ENCODE peak calls at places on chromosomes 11 and 22, in ten cellular contexts. Q is AG04450, A is pancreas, V is esophagus muscularis mucosa, W is OCI-LY7, C is cardiac muscle cell, Y is sigmoid colon, R is PC-3, N is K562, B is aorta. G is an unnamed sample.
A peak's percentile ranks its signal among the peaks of the same experiment; 100 is the strongest.

GRCh38 chr11:124670732-124671131 is 2.8 kb downstream of the SIAE start:
- DNase-seq in R (peak; percentile 28), V (no peak), A (no peak), B (no peak), N (no peak), W (peak; percentile 51), Y (no peak), Q (no peak), C (peak; percentile 62), G (no peak)

GRCh38 chr22:35399114-35399677 is 744 bp upstream of the MCM5 start:
- DNase-seq in A (no peak), V (no peak), W (peak; percentile 47), C (no peak), R (no peak), B (no peak), Q (no peak), N (no peak), Y (no peak), G (no peak)

GRCh38 chr11:112579282-112579681 is 318.6 kb upstream of the PLET1 start:
- DNase-seq in Q (no peak), W (no peak), A (no peak), C (no peak), R (no peak), Y (no peak), B (no peak), N (no peak), V (peak; percentile 77), G (no peak)

GRCh38 chr11:47393163-47394049 is 15.0 kb upstream of the SLC39A13 start:
- DNase-seq in R (no peak), N (peak; percentile 54), C (peak; percentile 41), Q (peak; percentile 53), Y (peak; percentile 78), B (no peak), A (no peak), V (no peak), W (no peak), G (no peak)

GRCh38 chr11:33953289-33953688 is 61.4 kb upstream of the LMO2 start:
- DNase-seq in R (peak; percentile 36), N (no peak), C (no peak), Y (no peak), B (no peak), V (no peak), W (no peak), A (no peak), Q (no peak), G (no peak)

GRCh38 chr11:3914807-3915206 is 59.3 kb downstream of the STIM1 start:
- DNase-seq in V (no peak), Y (no peak), Q (no peak), N (no peak), W (no peak), B (no peak), R (peak; percentile 23), C (peak; percentile 38), A (no peak), G (no peak)

GRCh38 chr11:104522650-104523049 is 358.7 kb upstream of the PDGFD start:
- DNase-seq in A (peak; percentile 13), Q (peak; percentile 13), C (peak; percentile 33), R (no peak), N (no peak), Y (no peak), V (no peak), B (no peak), W (no peak), G (no peak)

GRCh38 chr11:113974741-113975470 is at the start of gene HTR3A:
- DNase-seq in N (peak; percentile 58), Q (no peak), A (peak; percentile 93), W (no peak), Y (no peak), R (peak; percentile 52), C (peak; percentile 52), B (peak; percentile 78), V (no peak), G (no peak)

DNA sequence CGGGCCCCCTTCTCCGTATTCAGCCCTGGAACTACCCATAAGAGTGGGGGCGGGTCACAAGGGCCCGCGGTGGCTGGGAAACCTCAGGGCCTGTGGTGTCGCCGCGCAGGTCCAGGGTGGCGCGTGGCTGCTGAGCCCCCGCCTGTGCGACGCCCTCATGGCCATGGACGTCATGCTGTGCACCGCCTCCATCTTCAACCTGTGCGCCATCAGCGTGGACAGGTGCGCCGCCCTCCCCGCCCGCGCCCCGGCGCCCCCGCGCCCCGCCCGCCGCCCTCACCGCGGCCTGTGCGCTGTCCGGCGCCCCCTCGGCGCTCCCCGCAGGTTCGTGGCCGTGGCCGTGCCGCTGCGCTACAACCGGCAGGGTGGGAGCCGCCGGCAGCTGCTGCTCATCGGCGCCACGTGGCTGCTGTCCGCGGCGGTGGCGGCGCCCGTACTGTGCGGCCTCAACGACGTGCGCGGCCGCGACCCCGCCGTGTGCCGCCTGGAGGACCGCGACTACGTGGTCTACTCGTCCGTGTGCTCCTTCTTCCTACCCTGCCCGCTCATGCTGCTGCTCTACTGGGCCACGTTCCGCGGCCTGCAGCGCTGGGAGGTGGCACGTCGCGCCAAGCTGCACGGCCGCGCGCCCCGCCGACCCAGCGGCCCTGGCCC is 2.4 kb downstream of the DRD4 start:
- DNase-seq in Q (no peak), W (no peak), C (no peak), V (no peak), N (no peak), B (no peak), R (no peak), Y (no peak), A (no peak), G (no peak)
- H3K4me3 ChIP-seq in Q (no peak overlapping the region), W (no peak overlapping the region), C (no peak overlapping the region), V (no peak overlapping the region), N (no peak overlapping the region), B (no peak overlapping the region), R (no peak overlapping the region), Y (no peak overlapping the region), A (no peak overlapping the region), G (no peak overlapping the region)

GRCh38 chr22:21585389-21585788 is 17.9 kb downstream of the UBE2L3 start:
- DNase-seq in Q (no peak), A (no peak), C (no peak), V (no peak), W (no peak), N (no peak), R (no peak), B (no peak), Y (no peak), G (no peak)

GRCh38 chr22:21591695-21592094 is 24.2 kb downstream of the UBE2L3 start:
- DNase-seq in V (no peak), A (peak; percentile 35), N (no peak), R (peak; percentile 26), C (no peak), Q (no peak), Y (no peak), W (no peak), B (peak; percentile 84), G (no peak)

GRCh38 chr22:21589415-21589814 is 21.9 kb downstream of the UBE2L3 start:
- DNase-seq in A (no peak), W (no peak), V (no peak), N (no peak), R (no peak), Q (no peak), B (no peak), C (no peak), Y (no peak), G (no peak)

GRCh38 chr22:21590809-21591641 is 23.5 kb downstream of the UBE2L3 start:
- DNase-seq in Y (no peak), V (no peak), A (no peak), N (no peak), Q (no peak), R (no peak), W (peak; percentile 90), B (no peak), C (no peak), G (no peak)

DNA sequence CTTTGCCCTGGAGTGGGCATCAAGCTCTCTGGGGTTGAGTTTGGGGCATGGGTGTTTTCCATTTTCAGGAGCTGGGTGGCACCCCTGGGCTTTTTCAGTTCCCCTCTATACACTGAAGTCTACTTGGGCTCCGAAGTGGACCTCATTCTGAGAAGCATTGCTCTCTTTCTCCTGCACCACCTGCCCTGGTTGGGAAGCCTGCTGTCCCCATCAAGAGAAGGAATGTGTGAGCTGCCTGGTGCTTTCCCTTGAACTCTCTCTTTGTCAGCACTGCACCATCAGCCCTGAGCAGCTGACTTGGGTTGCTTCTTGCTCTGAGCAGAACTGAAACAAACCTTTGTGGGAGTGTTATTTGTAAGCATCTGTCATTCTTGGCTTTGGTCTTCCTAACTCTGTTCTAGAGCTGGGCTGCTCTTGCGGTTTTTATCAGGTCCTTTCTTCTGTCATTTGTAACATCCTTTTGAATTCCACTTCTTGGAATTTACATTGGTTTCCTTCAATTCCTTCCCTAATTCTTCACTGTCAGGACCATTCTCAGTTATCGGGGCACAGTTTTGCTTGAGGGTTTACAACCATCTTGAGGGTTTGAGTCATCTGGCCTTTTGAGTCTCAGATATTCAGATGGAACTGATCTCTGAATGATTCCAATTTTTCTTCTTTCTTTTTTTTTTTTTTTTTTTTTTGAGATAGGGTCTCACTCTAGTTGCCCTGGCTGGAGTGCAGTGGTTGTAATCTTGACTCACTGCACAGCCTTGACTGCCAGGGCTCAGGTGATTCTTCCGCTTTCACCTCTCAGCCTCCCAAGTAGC is 20.5 kb downstream of the UBE2L3 start:
- DNase-seq in B (no peak), Q (peak; percentile 45), C (peak; percentile 46), V (no peak), R (no peak), A (no peak), Y (no peak), N (peak; percentile 74), W (peak; percentile 76), G (no peak)
- H3K4me3 ChIP-seq in B (no peak overlapping the region), Q (no peak overlapping the region), C (no peak overlapping the region), V (no peak overlapping the region), R (no peak overlapping the region), A (no peak overlapping the region), Y (no peak overlapping the region), N (no peak overlapping the region), W (peak overlapping the region; percentile 35), G (no peak overlapping the region)

DNA sequence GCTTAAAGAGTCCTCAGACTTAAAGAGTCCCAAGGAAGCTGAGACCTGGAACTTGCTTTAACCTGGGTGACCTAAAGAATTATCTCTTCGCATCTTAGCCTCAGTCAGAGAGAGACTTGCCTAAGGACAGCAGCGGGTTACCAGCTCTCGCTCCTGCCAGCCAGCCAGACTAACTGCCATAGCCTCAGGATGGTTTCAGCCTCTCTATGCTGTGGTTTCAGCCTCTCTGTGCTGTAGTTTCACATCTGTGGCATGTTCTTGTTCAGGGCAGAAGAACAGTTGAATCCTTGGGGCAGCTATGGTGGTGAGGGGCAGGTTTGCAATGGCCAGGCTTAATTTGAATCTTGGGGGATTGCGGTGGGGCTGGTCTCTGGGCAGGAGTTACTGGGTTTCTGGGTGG is 2.3 kb downstream of the FRMD8 start:
- DNase-seq in C (no peak), N (no peak), Y (no peak), V (no peak), A (no peak), B (no peak), W (no peak), R (no peak), Q (no peak), G (no peak)
- H3K4me3 ChIP-seq in C (no peak overlapping the region), N (no peak overlapping the region), Y (no peak overlapping the region), V (no peak overlapping the region), A (no peak overlapping the region), B (no peak overlapping the region), W (no peak overlapping the region), R (no peak overlapping the region), Q (no peak overlapping the region), G (no peak overlapping the region)

GRCh38 chr22:39666495-39666894 is 95.9 kb downstream of the CACNA1I start:
- DNase-seq in B (no peak), V (no peak), R (no peak), C (no peak), N (no peak), Q (no peak), A (no peak), W (no peak), Y (no peak), G (no peak)

GRCh38 chr22:39664485-39665200 is 94.1 kb downstream of the CACNA1I start:
- DNase-seq in C (no peak), V (no peak), R (no peak), W (no peak), A (peak; percentile 53), B (no peak), Q (no peak), N (peak; percentile 97), Y (no peak), G (no peak)

GRCh38 chr22:39665661-39666431 is 95.3 kb downstream of the CACNA1I start:
- DNase-seq in W (no peak), B (no peak), C (no peak), Y (no peak), V (no peak), N (no peak), Q (no peak), A (no peak), R (no peak), G (no peak)

GRCh38 chr22:39663751-39664150 is 93.2 kb downstream of the CACNA1I start:
- DNase-seq in R (peak; percentile 55), W (no peak), B (no peak), V (no peak), A (no peak), C (no peak), Q (no peak), Y (no peak), N (no peak), G (no peak)

DNA sequence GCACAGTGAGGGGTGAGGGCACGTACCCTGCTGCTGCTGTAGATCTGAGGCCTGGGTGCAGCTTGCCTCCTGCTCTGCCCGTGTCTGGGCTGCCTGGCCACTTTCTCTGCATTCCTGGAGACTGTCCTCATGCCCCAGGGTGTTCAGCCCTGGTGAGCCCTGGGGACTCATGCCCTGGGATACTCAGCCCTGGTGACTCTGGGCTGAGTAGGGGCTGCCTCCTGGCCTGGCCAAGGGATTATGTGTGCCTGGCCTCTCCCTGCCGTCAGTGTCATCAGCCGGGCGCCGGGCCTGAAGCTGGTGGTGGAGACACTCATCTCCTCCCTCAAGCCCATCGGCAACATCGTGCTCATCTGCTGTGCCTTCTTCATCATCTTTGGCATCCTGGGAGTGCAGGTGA is 94.7 kb downstream of the CACNA1I start:
- DNase-seq in R (no peak), C (no peak), W (no peak), A (no peak), V (no peak), N (no peak), Y (no peak), Q (no peak), B (no peak), G (no peak)
- H3K4me3 ChIP-seq in R (no peak overlapping the region), C (no peak overlapping the region), W (no peak overlapping the region), A (no peak overlapping the region), V (no peak overlapping the region), N (no peak overlapping the region), Y (no peak overlapping the region), Q (no peak overlapping the region), B (no peak overlapping the region), G (no peak overlapping the region)

G was measured in AG09309.